ENCODE peak calls at places on chromosomes 2 and 18, in nine cellular contexts. K is HCT116; I is body of pancreas; F is GM12878; Z is naive thymus-derived CD4-positive, alpha-beta T cell; O is breast epithelium; U is HepG2; E is heart left ventricle; S is neural progenitor cell. M is an unnamed sample.

GRCh38 chr18:10893761-10894160 is 255.6 kb downstream of the PIEZO2 start:
- DNase-seq in S (no peak), K (no peak), U (no peak), Z (no peak), F (no peak), E (no peak), O (no peak), I (no peak), M (no peak)

GRCh38 chr2:220931491-220931890 is 640.6 kb downstream of the EPHA4 start:
- DNase-seq in U (no peak), K (no peak), Z (no peak), E (no peak), S (no peak), F (no peak), I (no peak), O (no peak), M (no peak)

GRCh38 chr2:33531345-33532059 is 55.1 kb downstream of the RASGRP3 start:
- DNase-seq in K (no peak), S (no peak), I (no peak), O (no peak), E (no peak), Z (no peak), U (no peak), F (peak), M (no peak)

GRCh38 chr2:29053680-29054400 is 20.5 kb downstream of the PCARE start:
- DNase-seq in F (no peak), U (no peak), S (no peak), K (peak), Z (no peak), O (peak), I (no peak), E (no peak), M (no peak)

GRCh38 chr2:128090575-128090908 is 458 bp upstream of the UGGT1 start:
- DNase-seq in O (no peak), S (no peak), K (no peak), Z (no peak), U (no peak), I (no peak), E (no peak), F (no peak), M (no peak)

GRCh38 chr2:98039085-98039756 is 43.5 kb upstream of the TMEM131 start:
- DNase-seq in K (no peak), U (no peak), O (no peak), E (peak), F (no peak), S (no peak), Z (no peak), I (peak), M (no peak)

GRCh38 chr18:44518666-44519065 is 162.0 kb upstream of the SETBP1 start:
- DNase-seq in Z (no peak), I (no peak), E (no peak), O (no peak), K (no peak), S (no peak), F (no peak), U (no peak), M (peak)

GRCh38 chr18:43486462-43486861 is 209.2 kb upstream of the SYT4 start:
- DNase-seq in K (peak), F (no peak), I (peak), E (no peak), S (peak), Z (no peak), O (no peak), U (no peak), M (no peak)

GRCh38 chr2:69694894-69695849 is 46.8 kb upstream of the ANXA4 start:
- DNase-seq in F (no peak), S (no peak), U (peak), E (no peak), Z (no peak), I (no peak), K (no peak), O (no peak), M (no peak)

GRCh38 chr2:170481201-170481600 is 233.9 kb upstream of the SP5 start:
- DNase-seq in Z (no peak), E (no peak), U (no peak), I (no peak), S (no peak), F (peak), O (no peak), K (no peak), M (no peak)

GRCh38 chr2:30747206-30747605 is 60.0 kb downstream of the CAPN13 start:
- DNase-seq in U (no peak), F (no peak), O (no peak), E (no peak), Z (no peak), I (no peak), S (no peak), K (no peak), M (no peak)

GRCh38 chr2:159617080-159617479 is 732 bp upstream of the BAZ2B start:
- DNase-seq in O (no peak), U (no peak), K (no peak), I (no peak), S (peak), E (no peak), Z (no peak), F (no peak), M (no peak)
- H3K27ac ChIP-seq in O (peak), U (no peak), K (no peak), I (peak), S (peak), E (peak), Z (no peak), F (no peak), M (peak)

GRCh38 chr2:152489364-152489763 is 154.4 kb downstream of the FMNL2 start:
- DNase-seq in I (no peak), Z (no peak), S (no peak), K (no peak), E (no peak), U (no peak), O (no peak), F (no peak), M (no peak)
- H3K27ac ChIP-seq in I (no peak), Z (no peak), S (no peak), K (no peak), E (no peak), U (no peak), O (no peak), F (no peak), M (no peak)

GRCh38 chr2:109333414-109334194 is 204.6 kb downstream of the SH3RF3 start:
- DNase-seq in E (no peak), Z (no peak), F (no peak), K (no peak), I (no peak), U (peak), S (peak), O (no peak), M (no peak)
- H3K27ac ChIP-seq in E (no peak), Z (no peak), F (no peak), K (no peak), I (no peak), U (no peak), S (no peak), O (no peak), M (no peak)

DNA sequence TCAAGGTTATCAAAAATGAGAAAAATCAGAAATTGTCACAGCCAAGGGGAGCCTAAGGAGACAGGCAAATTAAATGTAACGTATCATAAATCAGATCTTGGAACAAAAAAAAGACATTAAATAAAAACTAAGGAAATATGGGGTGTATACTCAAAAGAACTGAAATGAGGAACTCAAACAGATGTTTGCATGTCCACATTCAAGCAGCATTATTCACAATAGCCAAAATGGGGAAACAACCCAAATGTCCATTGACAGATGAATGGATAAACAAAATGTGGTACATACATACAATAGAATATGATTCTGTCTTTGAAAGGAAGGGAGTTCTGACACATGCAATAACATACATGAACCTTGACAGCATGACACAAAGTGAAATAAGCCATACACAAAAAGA is 155.8 kb upstream of the KLF7 start:
- DNase-seq in F (no peak), U (no peak), I (no peak), Z (no peak), K (no peak), E (no peak), O (no peak), S (no peak), M (no peak)
- H3K27ac ChIP-seq in F (no peak), U (no peak), I (no peak), Z (no peak), K (no peak), E (no peak), O (no peak), S (no peak), M (no peak)

GRCh38 chr18:32888311-32888710 is 115.5 kb upstream of the KLHL14 start:
- DNase-seq in F (no peak), Z (no peak), U (no peak), K (no peak), I (no peak), O (no peak), E (no peak), S (no peak), M (no peak)

GRCh38 chr18:32891797-32892196 is 119.0 kb upstream of the KLHL14 start:
- DNase-seq in U (peak), O (no peak), Z (no peak), K (no peak), I (no peak), E (no peak), F (no peak), S (no peak), M (no peak)

GRCh38 chr18:32893915-32894314 is 121.1 kb upstream of the KLHL14 start:
- DNase-seq in I (no peak), S (no peak), U (peak), Z (no peak), E (no peak), K (no peak), F (no peak), O (no peak), M (no peak)

GRCh38 chr18:32891130-32891529 is 118.3 kb upstream of the KLHL14 start:
- DNase-seq in O (no peak), E (no peak), Z (no peak), F (no peak), S (no peak), K (no peak), I (no peak), U (no peak), M (no peak)

GRCh38 chr18:32889620-32890593 is 117.1 kb upstream of the KLHL14 start:
- DNase-seq in K (no peak), E (no peak), O (no peak), Z (no peak), F (no peak), U (no peak), I (no peak), S (peak), M (no peak)
- H3K27ac ChIP-seq in K (no peak), E (no peak), O (no peak), Z (no peak), F (no peak), U (no peak), I (no peak), S (peak), M (no peak)

GRCh38 chr2:236393581-236393980 is 129.4 kb upstream of the ASB18 start:
- DNase-seq in U (no peak), Z (no peak), I (no peak), F (no peak), K (no peak), E (no peak), S (no peak), O (no peak), M (no peak)

GRCh38 chr2:236396818-236397350 is 132.7 kb upstream of the ASB18 start:
- DNase-seq in I (no peak), F (no peak), S (no peak), K (no peak), E (no peak), Z (no peak), O (no peak), U (no peak), M (no peak)

GRCh38 chr2:236394571-236394970 is 130.4 kb upstream of the ASB18 start:
- DNase-seq in E (no peak), I (no peak), U (no peak), Z (no peak), O (no peak), F (no peak), K (no peak), S (no peak), M (no peak)

GRCh38 chr2:236395067-236395466 is 130.9 kb upstream of the ASB18 start:
- DNase-seq in F (no peak), Z (no peak), I (no peak), S (no peak), E (no peak), U (no peak), O (no peak), K (no peak), M (no peak)

DNA sequence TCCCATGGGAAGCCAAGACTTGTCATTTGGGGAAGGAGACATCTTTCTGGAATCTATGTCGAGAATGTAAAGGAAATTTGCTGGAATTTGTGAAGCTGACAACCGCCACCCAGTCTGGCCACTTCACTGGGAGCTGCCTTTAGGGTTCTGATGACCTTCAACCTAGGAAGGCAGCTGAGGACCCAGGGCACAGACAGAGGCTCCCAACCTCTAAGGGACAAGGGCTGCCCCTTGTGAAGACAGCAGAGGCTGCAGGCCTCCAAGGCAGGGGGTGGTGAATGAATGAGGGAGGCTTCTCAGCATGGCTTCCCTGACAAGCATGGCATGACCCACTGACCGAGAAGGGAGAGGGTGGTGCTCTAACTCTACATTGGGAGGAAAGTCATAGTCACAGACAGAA is 128.9 kb upstream of the ASB18 start:
- DNase-seq in U (no peak), I (no peak), E (no peak), F (no peak), O (no peak), S (no peak), K (no peak), Z (no peak), M (no peak)
- H3K27ac ChIP-seq in U (no peak), I (no peak), E (no peak), F (no peak), O (no peak), S (no peak), K (no peak), Z (no peak), M (no peak)

GRCh38 chr2:161307676-161308075 is 549 bp upstream of the PSMD14 start:
- DNase-seq in F (no peak), O (no peak), S (no peak), U (no peak), I (no peak), E (no peak), Z (no peak), K (no peak), M (no peak)
- H3K27ac ChIP-seq in F (peak), O (peak), S (peak), U (peak), I (peak), E (peak), Z (peak), K (peak), M (peak)

GRCh38 chr2:177164131-177164530 is 48.5 kb upstream of the HNRNPA3 start:
- DNase-seq in Z (no peak), O (no peak), E (no peak), I (no peak), F (no peak), S (no peak), K (no peak), U (no peak), M (no peak)
- H3K27ac ChIP-seq in Z (no peak), O (peak), E (peak), I (no peak), F (no peak), S (no peak), K (no peak), U (no peak), M (peak)

DNA sequence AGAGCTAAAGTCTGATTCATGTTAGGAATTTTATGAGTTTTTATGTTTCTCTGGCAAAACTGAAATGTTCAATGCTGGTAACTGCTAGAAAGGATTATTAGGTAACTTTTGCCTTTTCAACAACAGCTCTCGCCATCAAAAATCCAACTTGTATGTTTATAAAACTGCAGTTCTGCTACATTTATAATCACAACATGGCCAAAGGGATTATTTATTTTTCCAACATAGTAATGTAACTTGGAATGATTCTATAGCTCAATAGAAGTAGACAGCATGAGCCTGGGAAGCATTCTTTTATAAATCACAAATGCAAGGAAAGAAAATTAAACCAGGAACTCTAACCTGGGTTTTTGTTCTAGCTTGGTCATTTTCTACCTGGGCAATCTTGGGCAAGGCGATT is 470.9 kb downstream of the TGIF1 start:
- DNase-seq in Z (no peak), U (no peak), S (no peak), E (no peak), I (no peak), F (no peak), O (no peak), K (no peak), M (no peak)
- H3K27ac ChIP-seq in Z (no peak), U (no peak), S (no peak), E (no peak), I (no peak), F (no peak), O (no peak), K (no peak), M (no peak)

GRCh38 chr2:134980639-134981038 is 62.0 kb downstream of the CCNT2 start:
- DNase-seq in O (no peak), U (no peak), S (no peak), Z (no peak), I (no peak), K (no peak), E (no peak), F (no peak), M (no peak)

GRCh38 chr2:134979203-134979602 is 60.6 kb downstream of the CCNT2 start:
- DNase-seq in Z (no peak), E (no peak), U (no peak), I (no peak), F (no peak), K (no peak), S (no peak), O (no peak), M (no peak)

GRCh38 chr2:134985061-134985460 is 62.2 kb downstream of the MAP3K19 start:
- DNase-seq in Z (no peak), F (no peak), U (no peak), S (no peak), E (no peak), I (no peak), O (no peak), K (no peak), M (no peak)

GRCh38 chr2:134982603-134983002 is 64.0 kb downstream of the CCNT2 start:
- DNase-seq in F (no peak), O (no peak), S (no peak), U (no peak), I (no peak), E (no peak), K (no peak), Z (no peak), M (no peak)
- H3K27ac ChIP-seq in F (no peak), O (no peak), S (no peak), U (no peak), I (no peak), E (no peak), K (no peak), Z (no peak), M (no peak)

M was measured in keratinocyte.